ENCODE peak calls at places on chromosome 10, in eight cellular contexts. R is left ventricle myocardium inferior, A is brain microvascular endothelial cell, N is NB4, L is neuronal stem cell, Q is tibial nerve, O is pancreas, F is fibroblast of mammary gland. X is an unnamed sample.

GRCh38 chr10:78955206-78955605 is 113.6 kb upstream of the ZMIZ1 start:
- DNase-seq in R (no peak), A (no peak), N (no peak), L (no peak), Q (no peak), O (peak), F (no peak), X (no peak)

GRCh38 chr10:22655312-22655973 is 58.9 kb downstream of the PIP4K2A start:
- DNase-seq in R (no peak), A (peak), N (no peak), L (no peak), Q (no peak), O (no peak), F (peak), X (peak)

GRCh38 chr10:126397166-126397565 is 8.9 kb upstream of the ADAM12 start:
- DNase-seq in R (no peak), A (no peak), N (no peak), L (no peak), Q (no peak), O (no peak), F (no peak), X (no peak)

GRCh38 chr10:132708936-132709335 is 77.0 kb downstream of the NKX6-2 start:
- DNase-seq in R (no peak), A (no peak), N (no peak), L (no peak), Q (no peak), O (peak), F (no peak), X (no peak)

GRCh38 chr10:58512470-58513188 is at the start of gene BICC1:
- DNase-seq in R (peak), A (peak), N (no peak), L (peak), Q (peak), O (peak), F (peak), X (no peak)

GRCh38 chr10:124125305-124126116 is 32.1 kb upstream of the CHST15 start:
- DNase-seq in R (no peak), A (no peak), N (no peak), L (no peak), Q (no peak), O (no peak), F (no peak), X (no peak)

GRCh38 chr10:86955501-86956194 is 1.8 kb downstream of the MMRN2 start:
- DNase-seq in R (no peak), A (no peak), N (no peak), L (no peak), Q (no peak), O (peak), F (no peak), X (no peak)

GRCh38 chr10:79380125-79380917 is 33.1 kb downstream of the PPIF start:
- DNase-seq in R (no peak), A (no peak), N (no peak), L (no peak), Q (no peak), O (peak), F (peak), X (no peak)

GRCh38 chr10:131874991-131875451 is 25.8 kb upstream of the PPP2R2D start:
- DNase-seq in R (peak), A (peak), N (peak), L (peak), Q (peak), O (peak), F (peak), X (peak)

GRCh38 chr10:78902815-78903214 is 166.0 kb upstream of the ZMIZ1 start:
- DNase-seq in R (no peak), A (no peak), N (no peak), L (no peak), Q (no peak), O (no peak), F (no peak), X (no peak)

GRCh38 chr10:110919349-110919931 is at the start of gene SHOC2:
- DNase-seq in R (peak), A (no peak), N (no peak), L (no peak), Q (peak), O (peak), F (no peak), X (no peak)

GRCh38 chr10:110919971-110920881 is 822 bp downstream of the SHOC2 start:
- DNase-seq in R (no peak), A (peak), N (peak), L (peak), Q (no peak), O (peak), F (peak), X (no peak)

GRCh38 chr10:110918633-110919348 is at the start of gene BBIP1:
- DNase-seq in R (no peak), A (peak), N (peak), L (peak), Q (no peak), O (peak), F (peak), X (peak)

GRCh38 chr10:110927461-110927860 is 8.1 kb downstream of the SHOC2 start:
- DNase-seq in R (no peak), A (no peak), N (no peak), L (no peak), Q (no peak), O (no peak), F (no peak), X (no peak)

GRCh38 chr10:110923856-110924493 is 4.6 kb downstream of the SHOC2 start:
- DNase-seq in R (no peak), A (no peak), N (peak), L (no peak), Q (no peak), O (no peak), F (no peak), X (no peak)
- H3K4me3 ChIP-seq in R (no peak), A (no peak), N (peak), L (no peak), Q (no peak), O (no peak), F (no peak), X (no peak)

GRCh38 chr10:17387861-17388503 is 66.4 kb downstream of the ST8SIA6 start:
- DNase-seq in R (no peak), A (no peak), N (no peak), L (no peak), Q (no peak), O (no peak), F (no peak), X (no peak)
- H3K4me3 ChIP-seq in R (no peak), A (no peak), N (no peak), L (no peak), Q (peak), O (peak), F (no peak), X (no peak)

GRCh38 chr10:13162013-13162364 is 631 bp downstream of the MCM10 start:
- DNase-seq in R (no peak), A (no peak), N (no peak), L (peak), Q (no peak), O (no peak), F (no peak), X (no peak)
- H3K4me3 ChIP-seq in R (peak), A (peak), N (peak), L (peak), Q (no peak), O (peak), F (peak), X (peak)

DNA sequence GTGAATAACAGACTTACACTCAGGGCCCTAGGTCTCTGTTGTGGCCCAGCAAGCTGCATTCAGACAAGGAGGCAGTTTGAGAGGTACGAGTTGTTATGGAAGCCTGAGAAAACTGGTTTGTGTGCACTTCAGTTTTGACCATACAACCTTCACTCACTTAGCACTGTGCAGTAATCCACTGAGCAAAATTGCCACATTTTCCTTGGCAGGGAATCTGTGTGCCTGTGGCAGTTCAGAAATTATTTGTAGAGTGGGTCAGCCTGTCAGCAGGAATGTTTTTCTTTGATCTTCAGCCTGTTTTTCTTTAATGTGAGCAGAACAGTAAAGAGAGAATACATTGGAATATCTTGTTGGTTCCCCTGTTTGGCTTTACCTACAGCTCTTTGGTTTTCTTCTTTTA is 20.1 kb downstream of the SGPL1 start:
- DNase-seq in R (no peak), A (peak), N (no peak), L (no peak), Q (no peak), O (no peak), F (peak), X (peak)
- H3K4me3 ChIP-seq in R (no peak), A (no peak), N (no peak), L (no peak), Q (no peak), O (no peak), F (no peak), X (no peak)

GRCh38 chr10:5547684-5547933 is 22.8 kb downstream of the CALML3 start:
- DNase-seq in R (no peak), A (no peak), N (no peak), L (no peak), Q (no peak), O (no peak), F (no peak), X (no peak)
- H3K4me3 ChIP-seq in R (peak), A (no peak), N (no peak), L (no peak), Q (no peak), O (peak), F (no peak), X (no peak)

DNA sequence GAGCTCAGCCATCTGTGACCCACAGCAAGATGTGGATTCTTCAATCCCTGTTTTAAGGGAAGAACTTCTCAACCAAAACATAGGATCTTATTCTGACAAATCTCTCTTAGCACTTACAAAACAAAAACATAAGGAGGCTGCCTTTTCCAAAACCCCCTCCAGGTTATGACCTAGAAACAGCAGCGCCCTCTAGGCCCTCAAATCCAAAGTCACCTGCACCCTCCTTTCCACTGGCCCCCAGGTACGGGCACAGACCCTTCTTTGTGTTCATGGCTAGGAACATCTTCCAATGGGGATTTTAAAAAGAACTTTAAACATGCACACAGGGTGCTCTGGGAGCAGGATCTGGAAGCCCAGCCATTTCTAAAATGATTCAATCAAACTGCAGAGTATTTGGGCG is 100.2 kb downstream of the FGFR2 start:
- DNase-seq in R (no peak), A (no peak), N (no peak), L (no peak), Q (no peak), O (no peak), F (no peak), X (no peak)
- H3K4me3 ChIP-seq in R (no peak), A (no peak), N (no peak), L (no peak), Q (no peak), O (no peak), F (no peak), X (no peak)

GRCh38 chr10:36178616-36179015 is 536.5 kb upstream of the FZD8 start:
- DNase-seq in R (no peak), A (no peak), N (no peak), L (no peak), Q (no peak), O (no peak), F (no peak), X (no peak)

GRCh38 chr10:36183056-36183455 is 541.0 kb upstream of the FZD8 start:
- DNase-seq in R (no peak), A (no peak), N (no peak), L (no peak), Q (no peak), O (no peak), F (no peak), X (no peak)

GRCh38 chr10:36182059-36182654 is 540.1 kb upstream of the FZD8 start:
- DNase-seq in R (no peak), A (no peak), N (no peak), L (no peak), Q (no peak), O (no peak), F (peak), X (no peak)

GRCh38 chr10:36183726-36184125 is 541.6 kb upstream of the FZD8 start:
- DNase-seq in R (no peak), A (no peak), N (no peak), L (no peak), Q (no peak), O (no peak), F (no peak), X (no peak)

GRCh38 chr10:36181421-36181820 is 539.3 kb upstream of the FZD8 start:
- DNase-seq in R (no peak), A (no peak), N (no peak), L (no peak), Q (no peak), O (no peak), F (peak), X (peak)
- H3K4me3 ChIP-seq in R (no peak), A (no peak), N (no peak), L (no peak), Q (no peak), O (no peak), F (no peak), X (no peak)

GRCh38 chr10:34537629-34538231 is 277.4 kb downstream of the PARD3 start:
- DNase-seq in R (no peak), A (no peak), N (no peak), L (no peak), Q (no peak), O (no peak), F (no peak), X (no peak)

GRCh38 chr10:34540492-34540891 is 274.6 kb downstream of the PARD3 start:
- DNase-seq in R (no peak), A (no peak), N (no peak), L (no peak), Q (no peak), O (no peak), F (no peak), X (no peak)

GRCh38 chr10:34538291-34538829 is 276.7 kb downstream of the PARD3 start:
- DNase-seq in R (no peak), A (no peak), N (no peak), L (no peak), Q (no peak), O (no peak), F (no peak), X (no peak)

GRCh38 chr10:34535872-34536271 is 279.2 kb downstream of the PARD3 start:
- DNase-seq in R (no peak), A (no peak), N (no peak), L (no peak), Q (no peak), O (no peak), F (no peak), X (no peak)

DNA sequence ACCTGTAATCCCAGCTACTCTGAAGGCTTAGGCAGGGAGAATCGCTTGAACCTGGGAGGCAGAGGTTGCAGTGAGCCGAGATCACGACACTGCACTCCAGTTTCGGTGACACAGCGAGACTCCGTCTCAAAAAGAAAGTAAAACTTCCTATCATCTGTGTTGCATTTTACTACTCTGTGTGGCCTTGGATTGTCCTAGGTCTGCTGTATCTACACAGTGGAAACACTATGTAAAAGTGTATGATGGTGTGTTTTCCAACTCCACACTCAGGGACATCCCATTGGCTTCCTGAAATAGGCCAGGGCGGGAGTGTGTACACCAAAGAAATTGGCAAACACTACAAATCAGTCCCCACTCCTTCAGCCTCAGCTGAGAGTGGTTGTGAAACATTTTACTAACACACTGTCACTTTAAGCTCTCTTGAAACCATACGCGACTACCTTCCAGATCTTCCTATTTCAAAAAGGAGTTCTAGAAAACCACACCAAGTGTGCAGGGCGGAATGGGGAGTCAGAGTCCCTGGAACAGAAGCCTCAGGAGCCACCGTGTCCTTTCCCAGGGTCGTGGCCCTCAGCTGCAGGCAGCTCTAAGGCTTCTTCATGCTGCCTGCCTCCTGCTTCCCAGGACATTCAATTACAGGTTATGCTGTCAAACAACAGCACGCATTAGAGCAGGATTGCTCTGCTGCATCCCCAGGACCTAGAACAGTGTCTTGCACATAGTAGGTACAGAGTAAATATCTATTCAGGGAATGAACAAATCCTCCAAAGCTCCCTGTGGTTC is 275.4 kb downstream of the PARD3 start:
- DNase-seq in R (no peak), A (peak), N (no peak), L (no peak), Q (no peak), O (no peak), F (peak), X (peak)
- H3K4me3 ChIP-seq in R (peak), A (peak), N (no peak), L (no peak), Q (no peak), O (peak), F (peak), X (peak)

GRCh38 chr10:15439381-15439837 is 68.3 kb upstream of the FAM171A1 start:
- DNase-seq in R (peak), A (peak), N (no peak), L (no peak), Q (no peak), O (no peak), F (peak), X (no peak)
- H3K4me3 ChIP-seq in R (peak), A (peak), N (no peak), L (peak), Q (no peak), O (peak), F (peak), X (peak)

GRCh38 chr10:43689955-43690771 is 41.5 kb upstream of the ZNF32 start:
- DNase-seq in R (peak), A (peak), N (peak), L (peak), Q (peak), O (peak), F (peak), X (no peak)

GRCh38 chr10:43688348-43688892 is 39.7 kb upstream of the ZNF32 start:
- DNase-seq in R (no peak), A (no peak), N (no peak), L (no peak), Q (no peak), O (no peak), F (no peak), X (no peak)

GRCh38 chr10:43691503-43691902 is 42.8 kb upstream of the ZNF32 start:
- DNase-seq in R (no peak), A (no peak), N (peak), L (no peak), Q (no peak), O (no peak), F (peak), X (no peak)

GRCh38 chr10:43689007-43689491 is 40.4 kb upstream of the ZNF32 start:
- DNase-seq in R (no peak), A (no peak), N (no peak), L (no peak), Q (no peak), O (no peak), F (no peak), X (no peak)

GRCh38 chr10:43689618-43689954 is 40.9 kb upstream of the ZNF32 start:
- DNase-seq in R (peak), A (peak), N (peak), L (no peak), Q (peak), O (peak), F (peak), X (no peak)
- H3K4me3 ChIP-seq in R (peak), A (peak), N (peak), L (peak), Q (peak), O (peak), F (peak), X (peak)